ENCODE peak calls at places on chromosomes 2 and 18, in ten cellular contexts. E is Caki2; Q is activated CD4-positive, alpha-beta T cell treated with anti-CD3 and anti-CD28 coated beads, Interleukin-2, amount 50 U/mL, for 1 hour; V is activated CD8-positive, alpha-beta memory T cell treated with anti-CD3 and anti-CD28 coated beads, Interleukin-2, amount 50 U/mL, for 4 hours; L is posterior vena cava; I is GM19239; W is cardiac muscle cell; D is adrenal gland; H is stimulated activated CD8-positive, alpha-beta memory T cell treated with anti-CD3 and anti-CD28 coated beads, Interleukin-4, amount 100 ng/mL, for 4 hours; Y is naive B cell. K is an unnamed sample.

GRCh38 chr2:105961599-105962146 is 217.0 kb downstream of the NCK2 start:
- DNase-seq in E (no peak), Q (no peak), V (no peak), L (no peak), I (no peak), W (no peak), D (no peak), H (no peak), Y (no peak), K (no peak)

GRCh38 chr18:47815486-47816270 is 114.8 kb downstream of the SMAD2 start:
- DNase-seq in E (no peak), Q (no peak), V (no peak), L (no peak), I (no peak), W (peak), D (no peak), H (no peak), Y (no peak), K (no peak)

GRCh38 chr2:160635488-160635887 is 141.9 kb upstream of the RBMS1 start:
- DNase-seq in E (no peak), Q (no peak), V (no peak), L (no peak), I (no peak), W (peak), D (no peak), H (no peak), Y (no peak), K (no peak)

GRCh38 chr18:51151568-51152511 is 45.6 kb downstream of the MEX3C start:
- DNase-seq in E (no peak), Q (peak), V (peak), L (no peak), I (no peak), W (no peak), D (no peak), H (peak), Y (peak), K (no peak)

GRCh38 chr2:231058761-231059550 is 2.3 kb downstream of the PSMD1 start:
- DNase-seq in E (peak), Q (no peak), V (no peak), L (no peak), I (no peak), W (peak), D (no peak), H (no peak), Y (no peak), K (no peak)

GRCh38 chr18:45687617-45688016 is 36.4 kb upstream of the SLC14A1 start:
- DNase-seq in E (no peak), Q (peak), V (no peak), L (no peak), I (no peak), W (no peak), D (no peak), H (no peak), Y (peak), K (no peak)

GRCh38 chr2:38483773-38484501 is 106.9 kb upstream of the ATL2 start:
- DNase-seq in E (no peak), Q (no peak), V (no peak), L (no peak), I (no peak), W (no peak), D (peak), H (no peak), Y (no peak), K (no peak)

GRCh38 chr2:147860009-147860408 is 15.2 kb downstream of the ACVR2A start:
- DNase-seq in E (no peak), Q (no peak), V (no peak), L (no peak), I (no peak), W (no peak), D (no peak), H (no peak), Y (no peak), K (no peak)

GRCh38 chr2:120556908-120557307 is 178.8 kb upstream of the GLI2 start:
- DNase-seq in E (no peak), Q (no peak), V (no peak), L (no peak), I (no peak), W (no peak), D (no peak), H (no peak), Y (no peak), K (no peak)

GRCh38 chr18:46899274-46899948 is 17.9 kb downstream of the PIAS2 start:
- DNase-seq in E (no peak), Q (no peak), V (no peak), L (no peak), I (peak), W (no peak), D (no peak), H (no peak), Y (no peak), K (no peak)

GRCh38 chr2:209970271-209970670 is 32.2 kb upstream of the RPE start:
- DNase-seq in E (no peak), Q (no peak), V (no peak), L (no peak), I (no peak), W (no peak), D (no peak), H (no peak), Y (no peak), K (no peak)

GRCh38 chr2:212686285-212686895 is 147.8 kb upstream of the ERBB4 start:
- DNase-seq in E (peak), Q (peak), V (peak), L (no peak), I (peak), W (peak), D (peak), H (peak), Y (peak), K (peak)

K was measured in fibroblast of the conjunctiva.